ENCODE peak calls at places on chromosomes 1 and 21, in seven cellular contexts. One of them, this sample, is unnamed.

GRCh38 chr1:203521071-203521794 is 27.3 kb downstream of the OPTC start:
- DNase-seq in DMS153: no peak
- DNase-seq in astrocyte of the spinal cord: no peak
- DNase-seq in fibroblast of the aortic adventitia: no peak
- DNase-seq in activated CD4-positive, CD25-positive, alpha-beta regulatory T cell: no peak
- DNase-seq in sigmoid colon: no peak
- DNase-seq in M059J: peak
- DNase-seq in this sample: no peak

GRCh38 chr1:182962554-182963115 is 9.7 kb upstream of the SHCBP1L start:
- DNase-seq in DMS153: peak
- DNase-seq in astrocyte of the spinal cord: peak
- DNase-seq in fibroblast of the aortic adventitia: peak
- DNase-seq in activated CD4-positive, CD25-positive, alpha-beta regulatory T cell: no peak
- DNase-seq in sigmoid colon: peak
- DNase-seq in M059J: peak
- DNase-seq in this sample: no peak

GRCh38 chr1:223214272-223214807 is 71.3 kb upstream of the TLR5 start:
- DNase-seq in DMS153: no peak
- DNase-seq in astrocyte of the spinal cord: no peak
- DNase-seq in fibroblast of the aortic adventitia: no peak
- DNase-seq in activated CD4-positive, CD25-positive, alpha-beta regulatory T cell: no peak
- DNase-seq in sigmoid colon: no peak
- DNase-seq in M059J: no peak
- DNase-seq in this sample: no peak

GRCh38 chr1:52127181-52128175 is 14.4 kb upstream of the ZFYVE9 start:
- DNase-seq in DMS153: no peak
- DNase-seq in astrocyte of the spinal cord: peak
- DNase-seq in fibroblast of the aortic adventitia: peak
- DNase-seq in activated CD4-positive, CD25-positive, alpha-beta regulatory T cell: no peak
- DNase-seq in sigmoid colon: no peak
- DNase-seq in M059J: peak
- DNase-seq in this sample: no peak

GRCh38 chr1:156704930-156705320 is 458 bp downstream of the CRABP2 start:
- DNase-seq in DMS153: no peak
- DNase-seq in astrocyte of the spinal cord: peak
- DNase-seq in fibroblast of the aortic adventitia: peak
- DNase-seq in activated CD4-positive, CD25-positive, alpha-beta regulatory T cell: no peak
- DNase-seq in sigmoid colon: peak
- DNase-seq in M059J: peak
- DNase-seq in this sample: no peak

GRCh38 chr1:32754282-32755097 is 51.9 kb upstream of the SYNC start:
- DNase-seq in DMS153: no peak
- DNase-seq in astrocyte of the spinal cord: no peak
- DNase-seq in fibroblast of the aortic adventitia: no peak
- DNase-seq in activated CD4-positive, CD25-positive, alpha-beta regulatory T cell: no peak
- DNase-seq in sigmoid colon: no peak
- DNase-seq in M059J: no peak
- DNase-seq in this sample: no peak

GRCh38 chr1:182335771-182336170 is 55.8 kb downstream of the GLUL start:
- DNase-seq in DMS153: no peak
- DNase-seq in astrocyte of the spinal cord: no peak
- DNase-seq in fibroblast of the aortic adventitia: no peak
- DNase-seq in activated CD4-positive, CD25-positive, alpha-beta regulatory T cell: no peak
- DNase-seq in sigmoid colon: no peak
- DNase-seq in M059J: no peak
- DNase-seq in this sample: no peak

GRCh38 chr21:24456358-24456757 is 1150.9 kb downstream of the MRPL39 start:
- DNase-seq in DMS153: no peak
- DNase-seq in astrocyte of the spinal cord: peak
- DNase-seq in fibroblast of the aortic adventitia: no peak
- DNase-seq in activated CD4-positive, CD25-positive, alpha-beta regulatory T cell: no peak
- DNase-seq in sigmoid colon: no peak
- DNase-seq in M059J: peak
- DNase-seq in this sample: no peak

GRCh38 chr1:99004270-99005141 is at the start of gene PLPPR5:
- DNase-seq in DMS153: no peak
- DNase-seq in astrocyte of the spinal cord: no peak
- DNase-seq in fibroblast of the aortic adventitia: peak
- DNase-seq in activated CD4-positive, CD25-positive, alpha-beta regulatory T cell: no peak
- DNase-seq in sigmoid colon: no peak
- DNase-seq in M059J: no peak
- DNase-seq in this sample: peak

GRCh38 chr1:113984710-113985109 is 5.4 kb downstream of the OLFML3 start:
- DNase-seq in DMS153: peak
- DNase-seq in astrocyte of the spinal cord: peak
- DNase-seq in fibroblast of the aortic adventitia: no peak
- DNase-seq in activated CD4-positive, CD25-positive, alpha-beta regulatory T cell: no peak
- DNase-seq in sigmoid colon: no peak
- DNase-seq in M059J: no peak
- DNase-seq in this sample: no peak

GRCh38 chr1:64654519-64655341 is 90.1 kb upstream of the RAVER2 start:
- DNase-seq in DMS153: no peak
- DNase-seq in astrocyte of the spinal cord: no peak
- DNase-seq in fibroblast of the aortic adventitia: peak
- DNase-seq in activated CD4-positive, CD25-positive, alpha-beta regulatory T cell: no peak
- DNase-seq in sigmoid colon: no peak
- DNase-seq in M059J: peak
- DNase-seq in this sample: no peak

GRCh38 chr1:9717193-9718005 is 65.9 kb downstream of the PIK3CD start:
- DNase-seq in DMS153: peak
- DNase-seq in astrocyte of the spinal cord: peak
- DNase-seq in fibroblast of the aortic adventitia: no peak
- DNase-seq in activated CD4-positive, CD25-positive, alpha-beta regulatory T cell: peak
- DNase-seq in sigmoid colon: peak
- DNase-seq in M059J: no peak
- DNase-seq in this sample: peak

GRCh38 chr1:159173303-159173702 is 1.9 kb downstream of the CADM3 start:
- DNase-seq in DMS153: no peak
- DNase-seq in astrocyte of the spinal cord: no peak
- DNase-seq in fibroblast of the aortic adventitia: no peak
- DNase-seq in activated CD4-positive, CD25-positive, alpha-beta regulatory T cell: no peak
- DNase-seq in sigmoid colon: no peak
- DNase-seq in M059J: no peak
- DNase-seq in this sample: no peak

GRCh38 chr1:228849011-228849541 is 113.8 kb downstream of the RHOU start:
- DNase-seq in DMS153: peak
- DNase-seq in astrocyte of the spinal cord: no peak
- DNase-seq in fibroblast of the aortic adventitia: no peak
- DNase-seq in activated CD4-positive, CD25-positive, alpha-beta regulatory T cell: no peak
- DNase-seq in sigmoid colon: peak
- DNase-seq in M059J: no peak
- DNase-seq in this sample: no peak

GRCh38 chr1:41380979-41381690 is 19.9 kb downstream of the FOXO6 start:
- DNase-seq in DMS153: peak
- DNase-seq in astrocyte of the spinal cord: no peak
- DNase-seq in fibroblast of the aortic adventitia: no peak
- DNase-seq in activated CD4-positive, CD25-positive, alpha-beta regulatory T cell: no peak
- DNase-seq in sigmoid colon: peak
- DNase-seq in M059J: peak
- DNase-seq in this sample: no peak

GRCh38 chr1:37479255-37480124 is 5.1 kb downstream of the ZC3H12A start:
- DNase-seq in DMS153: peak
- DNase-seq in astrocyte of the spinal cord: peak
- DNase-seq in fibroblast of the aortic adventitia: peak
- DNase-seq in activated CD4-positive, CD25-positive, alpha-beta regulatory T cell: peak
- DNase-seq in sigmoid colon: peak
- DNase-seq in M059J: peak
- DNase-seq in this sample: peak

GRCh38 chr1:156844102-156844501 is 14.8 kb downstream of the INSRR start:
- DNase-seq in DMS153: no peak
- DNase-seq in astrocyte of the spinal cord: no peak
- DNase-seq in fibroblast of the aortic adventitia: no peak
- DNase-seq in activated CD4-positive, CD25-positive, alpha-beta regulatory T cell: no peak
- DNase-seq in sigmoid colon: no peak
- DNase-seq in M059J: no peak
- DNase-seq in this sample: no peak

GRCh38 chr1:96808186-96808585 is 86.6 kb downstream of the PTBP2 start:
- DNase-seq in DMS153: no peak
- DNase-seq in astrocyte of the spinal cord: no peak
- DNase-seq in fibroblast of the aortic adventitia: no peak
- DNase-seq in activated CD4-positive, CD25-positive, alpha-beta regulatory T cell: no peak
- DNase-seq in sigmoid colon: no peak
- DNase-seq in M059J: no peak
- DNase-seq in this sample: no peak

GRCh38 chr1:37477198-37477931 is 3.0 kb downstream of the ZC3H12A start:
- DNase-seq in DMS153: peak
- DNase-seq in astrocyte of the spinal cord: peak
- DNase-seq in fibroblast of the aortic adventitia: peak
- DNase-seq in activated CD4-positive, CD25-positive, alpha-beta regulatory T cell: peak
- DNase-seq in sigmoid colon: no peak
- DNase-seq in M059J: peak
- DNase-seq in this sample: peak

GRCh38 chr1:204162498-204163074 is 3.6 kb downstream of the REN start:
- DNase-seq in DMS153: peak
- DNase-seq in astrocyte of the spinal cord: peak
- DNase-seq in fibroblast of the aortic adventitia: peak
- DNase-seq in activated CD4-positive, CD25-positive, alpha-beta regulatory T cell: peak
- DNase-seq in sigmoid colon: peak
- DNase-seq in M059J: peak
- DNase-seq in this sample: peak

GRCh38 chr1:65813956-65814355 is 21.3 kb downstream of the PDE4B start:
- DNase-seq in DMS153: peak
- DNase-seq in astrocyte of the spinal cord: peak
- DNase-seq in fibroblast of the aortic adventitia: no peak
- DNase-seq in activated CD4-positive, CD25-positive, alpha-beta regulatory T cell: no peak
- DNase-seq in sigmoid colon: no peak
- DNase-seq in M059J: peak
- DNase-seq in this sample: no peak

GRCh38 chr1:209607102-209607794 is 23.7 kb downstream of the CAMK1G start:
- DNase-seq in DMS153: no peak
- DNase-seq in astrocyte of the spinal cord: no peak
- DNase-seq in fibroblast of the aortic adventitia: peak
- DNase-seq in activated CD4-positive, CD25-positive, alpha-beta regulatory T cell: no peak
- DNase-seq in sigmoid colon: no peak
- DNase-seq in M059J: peak
- DNase-seq in this sample: no peak

GRCh38 chr1:113297749-113298148 is 92.6 kb upstream of the MAGI3 start:
- DNase-seq in DMS153: no peak
- DNase-seq in astrocyte of the spinal cord: no peak
- DNase-seq in fibroblast of the aortic adventitia: no peak
- DNase-seq in activated CD4-positive, CD25-positive, alpha-beta regulatory T cell: no peak
- DNase-seq in sigmoid colon: no peak
- DNase-seq in M059J: no peak
- DNase-seq in this sample: no peak

GRCh38 chr1:12087797-12088314 is 24.8 kb downstream of the TNFRSF8 start:
- DNase-seq in DMS153: no peak
- DNase-seq in astrocyte of the spinal cord: no peak
- DNase-seq in fibroblast of the aortic adventitia: no peak
- DNase-seq in activated CD4-positive, CD25-positive, alpha-beta regulatory T cell: no peak
- DNase-seq in sigmoid colon: no peak
- DNase-seq in M059J: no peak
- DNase-seq in this sample: peak

GRCh38 chr1:202858306-202858705 is 30.6 kb downstream of the RABIF start:
- DNase-seq in DMS153: no peak
- DNase-seq in astrocyte of the spinal cord: peak
- DNase-seq in fibroblast of the aortic adventitia: peak
- DNase-seq in activated CD4-positive, CD25-positive, alpha-beta regulatory T cell: no peak
- DNase-seq in sigmoid colon: peak
- DNase-seq in M059J: no peak
- DNase-seq in this sample: no peak

GRCh38 chr21:20259035-20259867 is 739.0 kb upstream of the NCAM2 start:
- DNase-seq in DMS153: no peak
- DNase-seq in astrocyte of the spinal cord: no peak
- DNase-seq in fibroblast of the aortic adventitia: no peak
- DNase-seq in activated CD4-positive, CD25-positive, alpha-beta regulatory T cell: no peak
- DNase-seq in sigmoid colon: no peak
- DNase-seq in M059J: no peak
- DNase-seq in this sample: no peak

GRCh38 chr1:153292740-153293479 is 19.8 kb downstream of the PGLYRP3 start:
- DNase-seq in DMS153: no peak
- DNase-seq in astrocyte of the spinal cord: no peak
- DNase-seq in fibroblast of the aortic adventitia: no peak
- DNase-seq in activated CD4-positive, CD25-positive, alpha-beta regulatory T cell: no peak
- DNase-seq in sigmoid colon: no peak
- DNase-seq in M059J: no peak
- DNase-seq in this sample: no peak

GRCh38 chr1:85343612-85344255 is 67.3 kb upstream of the BCL10 start:
- DNase-seq in DMS153: no peak
- DNase-seq in astrocyte of the spinal cord: peak
- DNase-seq in fibroblast of the aortic adventitia: peak
- DNase-seq in activated CD4-positive, CD25-positive, alpha-beta regulatory T cell: no peak
- DNase-seq in sigmoid colon: no peak
- DNase-seq in M059J: peak
- DNase-seq in this sample: no peak

GRCh38 chr21:45392206-45392971 is 12.6 kb upstream of the COL18A1 start:
- DNase-seq in DMS153: no peak
- DNase-seq in astrocyte of the spinal cord: no peak
- DNase-seq in fibroblast of the aortic adventitia: no peak
- DNase-seq in activated CD4-positive, CD25-positive, alpha-beta regulatory T cell: no peak
- DNase-seq in sigmoid colon: peak
- DNase-seq in M059J: no peak
- DNase-seq in this sample: no peak

GRCh38 chr1:78304766-78305165 is 186.0 kb upstream of the PTGFR start:
- DNase-seq in DMS153: no peak
- DNase-seq in astrocyte of the spinal cord: no peak
- DNase-seq in fibroblast of the aortic adventitia: no peak
- DNase-seq in activated CD4-positive, CD25-positive, alpha-beta regulatory T cell: no peak
- DNase-seq in sigmoid colon: no peak
- DNase-seq in M059J: peak
- DNase-seq in this sample: no peak

GRCh38 chr1:203628185-203628996 is 1.8 kb downstream of the ATP2B4 start:
- DNase-seq in DMS153: no peak
- DNase-seq in astrocyte of the spinal cord: peak
- DNase-seq in fibroblast of the aortic adventitia: peak
- DNase-seq in activated CD4-positive, CD25-positive, alpha-beta regulatory T cell: no peak
- DNase-seq in sigmoid colon: peak
- DNase-seq in M059J: peak
- DNase-seq in this sample: no peak

GRCh38 chr1:4615501-4615900 is 38.9 kb upstream of the AJAP1 start:
- DNase-seq in DMS153: no peak
- DNase-seq in astrocyte of the spinal cord: no peak
- DNase-seq in fibroblast of the aortic adventitia: no peak
- DNase-seq in activated CD4-positive, CD25-positive, alpha-beta regulatory T cell: no peak
- DNase-seq in sigmoid colon: no peak
- DNase-seq in M059J: no peak
- DNase-seq in this sample: no peak

GRCh38 chr1:22296701-22297591 is 154.0 kb upstream of the WNT4 start:
- DNase-seq in DMS153: no peak
- DNase-seq in astrocyte of the spinal cord: no peak
- DNase-seq in fibroblast of the aortic adventitia: no peak
- DNase-seq in activated CD4-positive, CD25-positive, alpha-beta regulatory T cell: no peak
- DNase-seq in sigmoid colon: no peak
- DNase-seq in M059J: peak
- DNase-seq in this sample: no peak

GRCh38 chr1:163071381-163072255 is 2.5 kb downstream of the RGS4 start:
- DNase-seq in DMS153: peak
- DNase-seq in astrocyte of the spinal cord: peak
- DNase-seq in fibroblast of the aortic adventitia: peak
- DNase-seq in activated CD4-positive, CD25-positive, alpha-beta regulatory T cell: no peak
- DNase-seq in sigmoid colon: peak
- DNase-seq in M059J: peak
- DNase-seq in this sample: peak

GRCh38 chr1:54857741-54858665 is 29.0 kb downstream of the DHCR24 start:
- DNase-seq in DMS153: no peak
- DNase-seq in astrocyte of the spinal cord: peak
- DNase-seq in fibroblast of the aortic adventitia: peak
- DNase-seq in activated CD4-positive, CD25-positive, alpha-beta regulatory T cell: no peak
- DNase-seq in sigmoid colon: peak
- DNase-seq in M059J: peak
- DNase-seq in this sample: no peak

GRCh38 chr1:228004331-228004871 is 2.4 kb upstream of the WNT3A start:
- DNase-seq in DMS153: no peak
- DNase-seq in astrocyte of the spinal cord: no peak
- DNase-seq in fibroblast of the aortic adventitia: no peak
- DNase-seq in activated CD4-positive, CD25-positive, alpha-beta regulatory T cell: no peak
- DNase-seq in sigmoid colon: peak
- DNase-seq in M059J: peak
- DNase-seq in this sample: no peak

GRCh38 chr1:169024255-169024654 is 82.2 kb upstream of the ATP1B1 start:
- DNase-seq in DMS153: no peak
- DNase-seq in astrocyte of the spinal cord: no peak
- DNase-seq in fibroblast of the aortic adventitia: no peak
- DNase-seq in activated CD4-positive, CD25-positive, alpha-beta regulatory T cell: no peak
- DNase-seq in sigmoid colon: no peak
- DNase-seq in M059J: no peak
- DNase-seq in this sample: no peak

GRCh38 chr21:45988366-45989347 is 7.1 kb downstream of the COL6A1 start:
- DNase-seq in DMS153: no peak
- DNase-seq in astrocyte of the spinal cord: no peak
- DNase-seq in fibroblast of the aortic adventitia: no peak
- DNase-seq in activated CD4-positive, CD25-positive, alpha-beta regulatory T cell: no peak
- DNase-seq in sigmoid colon: peak
- DNase-seq in M059J: no peak
- DNase-seq in this sample: no peak